ENCODE peak calls at places on chromosomes 11 and 22, in four cellular contexts. One of them, this sample, is unnamed.

GRCh38 chr11:1293619-1294015 is 15.8 kb downstream of the TOLLIP start:
- DNase-seq in GM12878: no peak
- DNase-seq in K562: no peak
- DNase-seq in HepG2: no peak
- DNase-seq in this sample: no peak

GRCh38 chr22:35477911-35478582 is 62.6 kb upstream of the RASD2 start:
- DNase-seq in GM12878: no peak
- DNase-seq in K562: peak
- DNase-seq in HepG2: no peak
- DNase-seq in this sample: no peak

GRCh38 chr22:49240472-49240871 is 587.2 kb downstream of the BRD1 start:
- DNase-seq in GM12878: no peak
- DNase-seq in K562: no peak
- DNase-seq in HepG2: no peak
- DNase-seq in this sample: no peak

GRCh38 chr22:35476341-35476740 is 64.3 kb upstream of the RASD2 start:
- DNase-seq in GM12878: no peak
- DNase-seq in K562: no peak
- DNase-seq in HepG2: no peak
- DNase-seq in this sample: no peak

GRCh38 chr11:120057595-120058581 is 80.0 kb downstream of the TRIM29 start:
- DNase-seq in GM12878: no peak
- DNase-seq in K562: no peak
- DNase-seq in HepG2: peak
- DNase-seq in this sample: peak

GRCh38 chr11:2913029-2913431 is 16.2 kb downstream of the PHLDA2 start:
- DNase-seq in GM12878: no peak
- DNase-seq in K562: peak
- DNase-seq in HepG2: no peak
- DNase-seq in this sample: no peak

GRCh38 chr11:65420506-65421203 is 1.9 kb upstream of the NEAT1 start:
- DNase-seq in GM12878: no peak
- DNase-seq in K562: no peak
- DNase-seq in HepG2: no peak
- DNase-seq in this sample: no peak

GRCh38 chr22:42745118-42745517 is 24.4 kb upstream of the A4GALT start:
- DNase-seq in GM12878: no peak
- DNase-seq in K562: no peak
- DNase-seq in HepG2: no peak
- DNase-seq in this sample: no peak

GRCh38 chr22:16957781-16958180 is 50.2 kb downstream of the GAB4 start:
- DNase-seq in GM12878: no peak
- DNase-seq in K562: peak
- DNase-seq in HepG2: no peak
- DNase-seq in this sample: no peak

GRCh38 chr11:83819936-83820549 is 533.9 kb upstream of the CCDC90B start:
- DNase-seq in GM12878: no peak
- DNase-seq in K562: peak
- DNase-seq in HepG2: peak
- DNase-seq in this sample: no peak

GRCh38 chr11:108865411-108865810 is 200.5 kb downstream of the DDX10 start:
- DNase-seq in GM12878: no peak
- DNase-seq in K562: no peak
- DNase-seq in HepG2: no peak
- DNase-seq in this sample: no peak

GRCh38 chr11:5242933-5243844 is 6.5 kb downstream of the HBG1 start:
- DNase-seq in GM12878: no peak
- DNase-seq in K562: no peak
- DNase-seq in HepG2: no peak
- DNase-seq in this sample: no peak

GRCh38 chr11:115623021-115623451 is 118.8 kb upstream of the CADM1 start:
- DNase-seq in GM12878: no peak
- DNase-seq in K562: no peak
- DNase-seq in HepG2: peak
- DNase-seq in this sample: no peak

GRCh38 chr11:57735655-57736298 is 5.5 kb upstream of the SELENOH start:
- DNase-seq in GM12878: no peak
- DNase-seq in K562: no peak
- DNase-seq in HepG2: no peak
- DNase-seq in this sample: no peak

GRCh38 chr11:3181722-3182461 is 16.8 kb upstream of the OSBPL5 start:
- DNase-seq in GM12878: no peak
- DNase-seq in K562: no peak
- DNase-seq in HepG2: no peak
- DNase-seq in this sample: no peak

GRCh38 chr11:103202048-103202651 is 92.9 kb downstream of the DYNC2H1 start:
- DNase-seq in GM12878: no peak
- DNase-seq in K562: peak
- DNase-seq in HepG2: peak
- DNase-seq in this sample: no peak

DNA sequence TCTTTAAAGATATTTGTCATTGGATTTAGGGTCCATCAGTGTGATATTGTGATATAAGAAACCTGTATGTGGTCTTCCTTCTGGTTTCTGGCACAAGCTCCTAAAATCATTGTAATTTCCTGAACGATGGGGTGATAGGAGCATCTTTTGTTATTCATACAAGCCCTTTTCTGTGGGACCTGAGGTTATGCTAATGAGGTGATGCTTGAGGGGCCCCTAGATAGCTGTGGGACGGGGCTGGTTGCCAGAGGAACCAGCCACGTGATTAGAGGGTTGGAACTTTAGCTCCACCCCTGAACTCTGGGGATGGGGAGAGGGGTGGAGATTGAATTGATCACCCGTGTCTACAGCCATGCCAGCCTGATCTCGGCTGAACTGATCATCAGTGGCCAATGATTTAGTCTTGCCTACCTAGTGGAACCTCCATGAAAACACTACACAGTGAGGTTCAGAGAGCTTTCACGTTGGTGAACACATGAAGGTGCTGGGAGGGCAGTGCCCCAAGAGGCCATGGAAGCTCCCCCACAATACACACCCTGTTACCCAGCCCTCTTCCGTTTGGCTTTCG is 62.8 kb downstream of the BCR start:
- DNase-seq in GM12878: peak
- DNase-seq in K562: peak
- DNase-seq in HepG2: no peak
- DNase-seq in this sample: peak
- TF ChIP-seq HDAC6 in GM12878: no peak
- TF ChIP-seq HDAC6 in K562: no peak
- TF ChIP-seq HDAC6 in HepG2: no peak
- TF ChIP-seq HDAC6 in this sample: no peak

GRCh38 chr22:50267591-50268390 is 2.4 kb downstream of the MAPK11 start:
- DNase-seq in GM12878: no peak
- DNase-seq in K562: peak
- DNase-seq in HepG2: no peak
- DNase-seq in this sample: no peak
- TF ChIP-seq HDAC6 in GM12878: no peak
- TF ChIP-seq HDAC6 in K562: no peak
- TF ChIP-seq HDAC6 in HepG2: no peak
- TF ChIP-seq HDAC6 in this sample: no peak

DNA sequence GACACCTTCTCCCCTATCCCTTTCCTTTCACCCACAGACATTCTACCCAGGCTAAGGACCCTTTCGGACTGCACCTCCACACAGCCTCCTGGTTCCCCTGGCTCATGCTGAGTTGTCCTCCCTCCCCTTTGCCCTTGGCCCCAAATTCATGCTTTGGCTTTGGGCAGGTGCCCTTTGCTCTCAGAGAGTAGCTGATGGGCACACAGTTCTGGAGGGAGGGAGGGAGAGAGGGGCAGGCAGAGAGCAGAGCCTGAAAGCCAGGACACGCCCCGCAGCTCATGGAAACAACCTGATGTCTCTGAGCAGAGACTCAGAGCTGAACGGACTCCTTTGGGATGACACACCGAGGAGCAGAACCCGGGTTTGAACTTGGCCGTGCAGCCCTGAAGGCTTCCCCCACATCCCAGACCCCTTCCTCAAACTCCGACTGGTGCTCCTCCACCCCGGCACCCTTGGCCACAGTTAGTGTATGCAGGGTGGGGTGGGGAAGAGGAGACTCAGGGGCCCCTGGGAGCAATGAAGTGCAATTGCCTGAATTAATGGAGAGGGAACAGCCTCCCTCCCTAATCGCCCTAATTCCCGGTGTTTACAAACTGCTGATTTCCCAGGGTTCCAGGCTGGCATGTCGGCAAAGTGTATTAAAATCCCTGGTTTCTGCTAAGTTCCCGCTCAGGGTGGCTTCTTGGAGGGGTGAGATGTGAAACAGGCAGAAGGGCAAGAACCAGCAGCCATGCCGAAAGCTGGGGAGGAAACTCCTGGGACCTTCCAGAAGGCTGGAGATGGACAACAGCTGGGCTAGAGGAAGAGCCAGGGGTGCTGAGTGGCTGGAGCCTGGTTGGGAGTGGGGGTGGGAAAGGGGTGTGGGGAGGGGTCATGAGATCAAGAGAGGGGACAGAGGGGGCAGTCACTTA is 71.2 kb upstream of the SHISAL1 start:
- DNase-seq in GM12878: no peak
- DNase-seq in K562: no peak
- DNase-seq in HepG2: no peak
- DNase-seq in this sample: no peak
- TF ChIP-seq HDAC6 in GM12878: no peak
- TF ChIP-seq HDAC6 in K562: no peak
- TF ChIP-seq HDAC6 in HepG2: no peak
- TF ChIP-seq HDAC6 in this sample: no peak

GRCh38 chr11:128520886-128521696 is 66.3 kb downstream of the ETS1 start:
- DNase-seq in GM12878: no peak
- DNase-seq in K562: no peak
- DNase-seq in HepG2: no peak
- DNase-seq in this sample: no peak
- TF ChIP-seq HDAC6 in GM12878: no peak
- TF ChIP-seq HDAC6 in K562: no peak
- TF ChIP-seq HDAC6 in HepG2: no peak
- TF ChIP-seq HDAC6 in this sample: no peak

DNA sequence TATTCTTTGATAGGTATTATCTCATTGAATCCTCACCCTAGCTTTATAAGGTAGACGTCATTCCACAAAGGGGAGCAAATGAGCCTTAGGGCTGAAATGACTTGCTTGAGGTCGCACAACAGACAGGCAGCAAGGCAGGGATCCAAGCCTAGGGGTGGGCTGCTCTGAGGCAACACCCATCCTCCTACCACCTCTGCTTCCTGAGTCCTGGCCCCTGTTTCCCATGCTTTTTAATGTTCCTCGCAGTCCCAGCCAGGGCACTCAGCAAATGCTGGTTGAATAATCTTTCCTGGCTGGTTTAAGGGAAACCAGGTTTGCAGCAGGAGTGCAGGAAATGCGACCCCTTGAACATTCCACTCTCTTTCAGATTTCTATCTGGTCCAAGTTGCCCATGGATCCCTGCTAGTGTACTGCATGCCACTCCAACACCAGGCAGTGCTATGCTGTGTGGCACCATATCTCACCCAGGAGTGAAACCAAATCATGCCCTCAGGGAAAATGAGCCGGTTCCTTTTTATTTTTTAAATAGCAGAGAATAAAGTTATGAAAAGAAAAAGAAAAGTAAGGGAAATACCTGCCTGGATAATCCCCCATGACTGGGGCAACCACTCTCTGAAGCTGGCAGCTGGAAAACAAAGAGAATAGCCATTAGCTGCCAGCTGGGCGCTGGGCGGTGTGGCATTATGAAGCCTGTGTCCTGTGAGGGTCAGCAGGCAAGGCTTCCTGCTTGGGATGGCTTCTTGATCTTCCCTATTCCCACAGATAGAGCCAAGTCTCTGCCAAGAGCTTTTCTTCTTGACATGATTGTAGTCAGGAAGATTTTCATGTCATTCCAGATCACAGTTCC is 21.8 kb downstream of the MICAL2 start:
- DNase-seq in GM12878: no peak
- DNase-seq in K562: no peak
- DNase-seq in HepG2: no peak
- DNase-seq in this sample: no peak
- TF ChIP-seq HDAC6 in GM12878: no peak
- TF ChIP-seq HDAC6 in K562: no peak
- TF ChIP-seq HDAC6 in HepG2: no peak
- TF ChIP-seq HDAC6 in this sample: no peak

This sample was measured in H1.